ENCODE peak calls at places on chromosomes 4 and X, in five cellular contexts. One of them, this sample, is unnamed.

GRCh38 chr4:187663076-187663475 is 332.5 kb upstream of the ZFP42 start:
- DNase-seq in foreskin fibroblast: no peak
- DNase-seq in GM23248: no peak
- DNase-seq in retinal pigment epithelial cell: no peak
- DNase-seq in PC-9: no peak
- DNase-seq in this sample: no peak

GRCh38 chrX:102768984-102769761 is 48.6 kb downstream of the GPRASP3 start:
- DNase-seq in foreskin fibroblast: peak
- DNase-seq in GM23248: peak
- DNase-seq in retinal pigment epithelial cell: peak
- DNase-seq in PC-9: peak
- DNase-seq in this sample: peak

GRCh38 chr4:8325284-8325973 is 55.9 kb downstream of the HTRA3 start:
- DNase-seq in foreskin fibroblast: no peak
- DNase-seq in GM23248: peak
- DNase-seq in retinal pigment epithelial cell: no peak
- DNase-seq in PC-9: no peak
- DNase-seq in this sample: no peak

GRCh38 chr4:158129649-158130048 is 43.2 kb downstream of the GASK1B start:
- DNase-seq in foreskin fibroblast: peak
- DNase-seq in GM23248: peak
- DNase-seq in retinal pigment epithelial cell: no peak
- DNase-seq in PC-9: no peak
- DNase-seq in this sample: no peak

GRCh38 chrX:37921758-37922157 is 74.4 kb upstream of the DYNLT3 start:
- DNase-seq in foreskin fibroblast: peak
- DNase-seq in GM23248: peak
- DNase-seq in retinal pigment epithelial cell: no peak
- DNase-seq in PC-9: no peak
- DNase-seq in this sample: no peak

GRCh38 chr4:74933562-74934015 is 673 bp downstream of the PARM1 start:
- DNase-seq in foreskin fibroblast: peak
- DNase-seq in GM23248: peak
- DNase-seq in retinal pigment epithelial cell: no peak
- DNase-seq in PC-9: peak
- DNase-seq in this sample: no peak

GRCh38 chr4:18917689-18918088 is 896.1 kb upstream of the LCORL start:
- DNase-seq in foreskin fibroblast: peak
- DNase-seq in GM23248: no peak
- DNase-seq in retinal pigment epithelial cell: no peak
- DNase-seq in PC-9: no peak
- DNase-seq in this sample: no peak

GRCh38 chr4:112266823-112267222 is 18.9 kb downstream of the TIFA start:
- DNase-seq in foreskin fibroblast: peak
- DNase-seq in GM23248: peak
- DNase-seq in retinal pigment epithelial cell: no peak
- DNase-seq in PC-9: no peak
- DNase-seq in this sample: no peak

GRCh38 chr4:153418581-153418980 is 47.6 kb upstream of the TMEM131L start:
- DNase-seq in foreskin fibroblast: peak
- DNase-seq in GM23248: peak
- DNase-seq in retinal pigment epithelial cell: no peak
- DNase-seq in PC-9: no peak
- DNase-seq in this sample: no peak

DNA sequence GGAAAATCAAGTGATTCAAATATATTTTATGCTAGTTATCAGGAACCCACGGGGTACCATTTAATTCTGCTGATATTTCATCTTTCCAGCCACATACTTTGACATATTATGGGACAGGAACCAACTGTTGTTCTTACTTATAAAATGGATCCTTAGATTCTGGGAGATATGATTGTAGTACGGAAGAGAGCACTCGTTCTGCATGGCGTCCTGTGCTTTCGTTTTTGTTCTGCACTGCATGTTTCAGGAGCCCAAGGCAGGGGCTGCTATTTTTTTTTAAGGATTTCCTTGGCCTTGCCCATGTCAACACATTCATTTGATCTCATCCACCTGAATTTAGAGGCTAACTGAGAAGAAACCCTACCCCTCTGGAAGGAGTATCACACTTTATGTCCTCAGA is 245.5 kb upstream of the TLL1 start:
- DNase-seq in foreskin fibroblast: no peak
- DNase-seq in GM23248: no peak
- DNase-seq in retinal pigment epithelial cell: no peak
- DNase-seq in PC-9: no peak
- DNase-seq in this sample: no peak
- H3K4me3 ChIP-seq in foreskin fibroblast: no peak
- H3K4me3 ChIP-seq in GM23248: no peak
- H3K4me3 ChIP-seq in retinal pigment epithelial cell: no peak
- H3K4me3 ChIP-seq in PC-9: peak
- H3K4me3 ChIP-seq in this sample: no peak

GRCh38 chr4:70836081-70836480 is 3.6 kb downstream of the GRSF1 start:
- DNase-seq in foreskin fibroblast: no peak
- DNase-seq in GM23248: no peak
- DNase-seq in retinal pigment epithelial cell: no peak
- DNase-seq in PC-9: no peak
- DNase-seq in this sample: no peak
- H3K4me3 ChIP-seq in foreskin fibroblast: no peak
- H3K4me3 ChIP-seq in GM23248: no peak
- H3K4me3 ChIP-seq in retinal pigment epithelial cell: no peak
- H3K4me3 ChIP-seq in PC-9: no peak
- H3K4me3 ChIP-seq in this sample: no peak

GRCh38 chr4:146638801-146639351 is at the start of gene POU4F2:
- DNase-seq in foreskin fibroblast: peak
- DNase-seq in GM23248: peak
- DNase-seq in retinal pigment epithelial cell: no peak
- DNase-seq in PC-9: no peak
- DNase-seq in this sample: no peak
- H3K4me3 ChIP-seq in foreskin fibroblast: no peak
- H3K4me3 ChIP-seq in GM23248: peak
- H3K4me3 ChIP-seq in retinal pigment epithelial cell: peak
- H3K4me3 ChIP-seq in PC-9: no peak
- H3K4me3 ChIP-seq in this sample: no peak

DNA sequence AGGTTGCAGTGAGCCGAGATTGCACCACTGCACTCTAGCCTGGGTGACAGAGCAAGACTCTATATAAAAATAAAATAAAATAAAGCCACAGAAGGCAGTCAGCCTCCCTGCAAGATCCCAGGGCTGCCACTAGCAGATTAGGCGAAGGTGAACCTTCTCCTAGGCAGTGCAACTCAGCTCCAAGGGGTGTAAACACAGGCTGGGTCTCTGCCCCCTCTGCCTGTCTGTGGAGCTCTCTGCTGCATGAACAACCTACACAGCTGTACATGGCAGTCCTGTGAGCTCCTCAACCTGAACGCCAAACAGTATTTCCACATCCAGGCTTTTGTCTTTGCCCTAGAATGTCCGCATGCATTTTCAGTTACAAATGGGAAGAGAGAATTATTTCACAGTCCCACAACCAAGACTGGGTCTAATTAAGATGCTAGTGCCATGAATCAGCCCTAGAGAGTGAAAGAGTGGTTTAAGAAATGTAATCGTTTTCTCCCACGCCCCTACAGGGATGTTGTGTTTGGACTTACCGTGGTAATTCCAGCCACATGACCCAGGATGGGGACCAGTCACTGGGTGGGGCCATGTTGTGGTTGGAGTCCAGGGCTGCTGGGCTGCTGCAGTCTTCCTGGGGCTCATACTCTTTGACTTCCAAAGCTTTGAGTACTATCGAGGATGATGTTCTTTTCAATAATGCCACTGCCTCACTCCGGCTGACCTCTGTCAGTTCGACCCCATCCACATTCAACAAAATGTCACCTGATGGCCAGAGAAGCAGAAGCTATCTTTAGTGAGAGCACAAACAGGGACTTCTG is 99.0 kb downstream of the FIP1L1 start:
- DNase-seq in foreskin fibroblast: peak
- DNase-seq in GM23248: peak
- DNase-seq in retinal pigment epithelial cell: peak
- DNase-seq in PC-9: no peak
- DNase-seq in this sample: no peak
- H3K4me3 ChIP-seq in foreskin fibroblast: no peak
- H3K4me3 ChIP-seq in GM23248: peak
- H3K4me3 ChIP-seq in retinal pigment epithelial cell: no peak
- H3K4me3 ChIP-seq in PC-9: no peak
- H3K4me3 ChIP-seq in this sample: no peak

DNA sequence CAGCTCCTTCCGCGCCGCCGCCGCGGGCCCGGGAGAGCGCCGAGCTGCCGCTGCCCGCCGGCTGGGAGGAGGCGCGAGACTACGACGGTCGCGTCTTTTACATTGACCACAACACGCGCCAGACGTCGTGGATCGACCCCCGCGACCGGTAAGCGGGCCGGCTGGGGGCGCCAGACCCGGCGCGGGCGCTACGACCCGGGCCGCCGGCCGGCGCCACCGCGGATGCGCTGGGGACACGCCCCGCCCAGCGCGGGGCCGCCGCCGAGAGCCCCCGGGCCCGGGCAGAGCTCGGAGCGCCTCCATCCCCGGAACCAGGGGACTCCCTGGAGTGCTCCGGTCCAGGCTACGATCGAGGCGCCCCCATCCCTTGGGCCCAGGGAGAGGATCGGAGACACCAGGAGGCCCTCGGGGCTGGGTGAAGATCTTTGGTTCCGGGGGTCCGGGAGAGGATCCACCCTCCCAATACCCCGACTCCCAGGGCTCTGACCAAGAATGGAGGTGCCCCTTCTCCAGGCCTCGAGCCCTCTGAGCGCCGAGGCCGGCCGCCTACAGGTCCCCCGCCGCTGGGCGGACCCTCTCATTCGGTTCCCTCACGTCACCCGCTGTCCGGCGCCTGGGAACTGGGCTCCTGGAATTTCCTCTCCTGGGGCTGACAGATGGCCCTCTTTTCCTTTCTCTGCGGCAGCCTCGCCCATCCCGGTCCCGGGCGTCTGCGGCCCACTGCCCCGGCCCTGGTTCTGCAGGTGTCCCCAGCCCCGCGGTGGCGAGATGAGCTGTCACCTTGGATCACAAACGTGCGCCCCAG is 48.8 kb downstream of the CLDN34 start:
- DNase-seq in foreskin fibroblast: peak
- DNase-seq in GM23248: peak
- DNase-seq in retinal pigment epithelial cell: no peak
- DNase-seq in PC-9: peak
- DNase-seq in this sample: no peak
- H3K4me3 ChIP-seq in foreskin fibroblast: peak
- H3K4me3 ChIP-seq in GM23248: peak
- H3K4me3 ChIP-seq in retinal pigment epithelial cell: peak
- H3K4me3 ChIP-seq in PC-9: peak
- H3K4me3 ChIP-seq in this sample: peak

GRCh38 chr4:80459918-80460473 is 124.5 kb downstream of the CFAP299 start:
- DNase-seq in foreskin fibroblast: no peak
- DNase-seq in GM23248: no peak
- DNase-seq in retinal pigment epithelial cell: no peak
- DNase-seq in PC-9: no peak
- DNase-seq in this sample: no peak

GRCh38 chr4:80452055-80452454 is 116.5 kb downstream of the CFAP299 start:
- DNase-seq in foreskin fibroblast: no peak
- DNase-seq in GM23248: no peak
- DNase-seq in retinal pigment epithelial cell: no peak
- DNase-seq in PC-9: no peak
- DNase-seq in this sample: no peak

GRCh38 chr4:80454040-80454439 is 118.5 kb downstream of the CFAP299 start:
- DNase-seq in foreskin fibroblast: peak
- DNase-seq in GM23248: peak
- DNase-seq in retinal pigment epithelial cell: no peak
- DNase-seq in PC-9: peak
- DNase-seq in this sample: no peak

GRCh38 chr4:80452768-80453167 is 117.2 kb downstream of the CFAP299 start:
- DNase-seq in foreskin fibroblast: peak
- DNase-seq in GM23248: peak
- DNase-seq in retinal pigment epithelial cell: no peak
- DNase-seq in PC-9: no peak
- DNase-seq in this sample: no peak

GRCh38 chr4:80454561-80454960 is 119.0 kb downstream of the CFAP299 start:
- DNase-seq in foreskin fibroblast: no peak
- DNase-seq in GM23248: no peak
- DNase-seq in retinal pigment epithelial cell: no peak
- DNase-seq in PC-9: no peak
- DNase-seq in this sample: no peak
- H3K4me3 ChIP-seq in foreskin fibroblast: no peak
- H3K4me3 ChIP-seq in GM23248: no peak
- H3K4me3 ChIP-seq in retinal pigment epithelial cell: no peak
- H3K4me3 ChIP-seq in PC-9: peak
- H3K4me3 ChIP-seq in this sample: no peak

GRCh38 chrX:40282901-40283674 is 185.3 kb upstream of the BCOR start:
- DNase-seq in foreskin fibroblast: no peak
- DNase-seq in GM23248: peak
- DNase-seq in retinal pigment epithelial cell: no peak
- DNase-seq in PC-9: no peak
- DNase-seq in this sample: no peak

GRCh38 chrX:40284852-40285251 is 187.1 kb upstream of the BCOR start:
- DNase-seq in foreskin fibroblast: no peak
- DNase-seq in GM23248: no peak
- DNase-seq in retinal pigment epithelial cell: no peak
- DNase-seq in PC-9: no peak
- DNase-seq in this sample: no peak

GRCh38 chrX:40281341-40282005 is 183.7 kb upstream of the BCOR start:
- DNase-seq in foreskin fibroblast: no peak
- DNase-seq in GM23248: no peak
- DNase-seq in retinal pigment epithelial cell: no peak
- DNase-seq in PC-9: no peak
- DNase-seq in this sample: no peak

GRCh38 chrX:40283981-40284380 is 186.2 kb upstream of the BCOR start:
- DNase-seq in foreskin fibroblast: no peak
- DNase-seq in GM23248: peak
- DNase-seq in retinal pigment epithelial cell: no peak
- DNase-seq in PC-9: no peak
- DNase-seq in this sample: no peak

DNA sequence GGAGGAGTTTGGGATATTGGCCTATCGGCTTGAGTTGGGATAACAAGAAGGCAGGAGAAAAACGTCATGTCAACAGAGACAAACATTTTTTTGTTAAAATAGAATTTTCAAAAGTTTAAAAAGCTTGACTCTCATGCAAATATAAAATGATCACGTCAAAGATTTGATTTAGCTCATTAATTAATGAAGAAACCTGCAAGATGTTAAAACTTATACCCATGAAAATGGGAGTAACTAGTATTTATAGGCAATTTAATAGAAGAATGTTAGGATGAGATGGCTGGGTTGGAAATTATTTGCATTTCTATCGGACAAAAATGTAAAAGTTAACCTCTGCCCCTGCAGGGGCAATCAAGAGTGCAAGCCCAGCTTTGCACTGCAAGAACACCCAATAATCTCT is 184.6 kb upstream of the BCOR start:
- DNase-seq in foreskin fibroblast: no peak
- DNase-seq in GM23248: no peak
- DNase-seq in retinal pigment epithelial cell: no peak
- DNase-seq in PC-9: no peak
- DNase-seq in this sample: no peak
- H3K4me3 ChIP-seq in foreskin fibroblast: no peak
- H3K4me3 ChIP-seq in GM23248: no peak
- H3K4me3 ChIP-seq in retinal pigment epithelial cell: no peak
- H3K4me3 ChIP-seq in PC-9: no peak
- H3K4me3 ChIP-seq in this sample: no peak

DNA sequence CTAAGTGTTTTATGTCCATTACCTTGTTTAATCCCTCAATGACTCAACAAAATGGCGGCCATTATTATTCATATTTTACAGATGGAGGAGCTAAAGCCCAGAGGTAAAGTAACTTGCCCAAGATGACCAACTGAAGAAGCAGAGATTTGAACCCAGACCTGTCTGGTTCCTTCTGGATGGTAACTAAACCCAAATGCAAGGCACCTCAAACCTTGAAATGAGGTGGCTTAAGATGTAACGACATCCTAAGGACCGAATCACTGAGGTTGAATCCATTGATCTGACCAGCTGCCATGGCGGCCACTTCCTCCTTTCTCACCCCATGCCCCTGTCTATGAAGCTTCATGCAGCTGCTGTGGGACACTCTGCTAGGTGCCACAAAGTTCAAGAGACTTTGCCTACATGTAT is 932 bp downstream of the TLR10 start:
- DNase-seq in foreskin fibroblast: no peak
- DNase-seq in GM23248: no peak
- DNase-seq in retinal pigment epithelial cell: no peak
- DNase-seq in PC-9: no peak
- DNase-seq in this sample: no peak
- H3K4me3 ChIP-seq in foreskin fibroblast: no peak
- H3K4me3 ChIP-seq in GM23248: no peak
- H3K4me3 ChIP-seq in retinal pigment epithelial cell: no peak
- H3K4me3 ChIP-seq in PC-9: no peak
- H3K4me3 ChIP-seq in this sample: no peak

This sample was measured in LNCaP clone FGC.